ENCODE peak calls at places on chromosomes 6 and 20, in ten cellular contexts. F is fibroblast of lung, Z is colonic mucosa, E is Karpas-422, T is neural progenitor cell, J is SK-N-SH, L is IMR-90, U is NT2/D1, V is PC-3, B is endothelial cell of umbilical vein. I is an unnamed sample.

GRCh38 chr20:44166477-44166876 is 20.5 kb downstream of the JPH2 start:
- DNase-seq in F (no peak), Z (no peak), E (no peak), T (no peak), J (no peak), L (peak; percentile 12), U (no peak), V (peak; percentile 82), B (no peak), I (peak; percentile 67)

GRCh38 chr6:137873273-137873762 is 6.3 kb downstream of the TNFAIP3 start:
- DNase-seq in F (peak; percentile 96), Z (peak; percentile 92), E (no peak), T (no peak), J (no peak), L (peak; percentile 92), U (no peak), V (peak; percentile 48), B (peak; percentile 88), I (peak; percentile 96)

GRCh38 chr6:72219536-72219935 is 333.2 kb downstream of the RIMS1 start:
- DNase-seq in F (peak; percentile 22), Z (no peak), E (no peak), T (no peak), J (no peak), L (peak; percentile 23), U (no peak), V (no peak), B (no peak), I (peak; percentile 79)

GRCh38 chr20:56875052-56875663 is 246.1 kb downstream of the TFAP2C start:
- DNase-seq in F (peak; percentile 20), Z (no peak), E (no peak), T (no peak), J (no peak), L (peak; percentile 42), U (peak; percentile 39), V (peak; percentile 99), B (no peak), I (peak; percentile 45)

GRCh38 chr20:59004493-59004762 is 2.6 kb downstream of the CTSZ start:
- DNase-seq in F (no peak), Z (no peak), E (no peak), T (no peak), J (no peak), L (no peak), U (no peak), V (no peak), B (no peak), I (no peak)

GRCh38 chr20:47768016-47768953 is 17.0 kb downstream of the SULF2 start:
- DNase-seq in F (no peak), Z (peak; percentile 70), E (no peak), T (no peak), J (no peak), L (no peak), U (no peak), V (no peak), B (no peak), I (no peak)

GRCh38 chr6:163627274-163628062 is 212.9 kb downstream of the QKI start:
- DNase-seq in F (no peak), Z (no peak), E (no peak), T (no peak), J (no peak), L (no peak), U (no peak), V (no peak), B (no peak), I (no peak)

GRCh38 chr6:168201383-168201782 is 118.2 kb downstream of the DACT2 start:
- DNase-seq in F (no peak), Z (no peak), E (no peak), T (peak; percentile 72), J (no peak), L (no peak), U (no peak), V (no peak), B (no peak), I (no peak)

GRCh38 chr20:53794529-53795115 is 201.0 kb upstream of the ZNF217 start:
- DNase-seq in F (no peak), Z (no peak), E (no peak), T (no peak), J (no peak), L (peak; percentile 47), U (no peak), V (no peak), B (no peak), I (no peak)

GRCh38 chr6:131643855-131644460 is 6.9 kb downstream of the ENPP3 start:
- DNase-seq in F (no peak), Z (no peak), E (no peak), T (no peak), J (no peak), L (no peak), U (no peak), V (no peak), B (no peak), I (no peak)

GRCh38 chr6:105726902-105727655 is 324.2 kb upstream of the PREP start:
- DNase-seq in F (peak; percentile 39), Z (no peak), E (no peak), T (no peak), J (no peak), L (peak; percentile 66), U (no peak), V (no peak), B (no peak), I (peak; percentile 39)

GRCh38 chr20:45905505-45906079 is 6.4 kb downstream of the PLTP start:
- DNase-seq in F (peak; percentile 27), Z (no peak), E (no peak), T (no peak), J (no peak), L (peak; percentile 90), U (no peak), V (peak; percentile 99), B (no peak), I (peak; percentile 52)

GRCh38 chr6:13614126-13614925 is 809 bp upstream of the NOL7 start:
- DNase-seq in F (peak; percentile 53), Z (peak; percentile 58), E (peak; percentile 76), T (peak; percentile 73), J (peak; percentile 73), L (no peak), U (peak; percentile 20), V (peak; percentile 44), B (no peak), I (peak; percentile 72)

GRCh38 chr6:108588586-108588985 is 27.9 kb downstream of the FOXO3 start:
- DNase-seq in F (peak; percentile 61), Z (peak; percentile 35), E (no peak), T (peak; percentile 42), J (no peak), L (peak; percentile 67), U (no peak), V (peak; percentile 30), B (peak; percentile 78), I (peak; percentile 79)

GRCh38 chr20:44695295-44696230 is 19.6 kb upstream of the CCN5 start:
- DNase-seq in F (peak; percentile 96), Z (no peak), E (peak; percentile 16), T (no peak), J (no peak), L (peak; percentile 85), U (no peak), V (no peak), B (peak; percentile 54), I (peak; percentile 64)

GRCh38 chr6:34044945-34045595 is 100.8 kb downstream of the GRM4 start:
- DNase-seq in F (no peak), Z (no peak), E (no peak), T (no peak), J (no peak), L (no peak), U (no peak), V (no peak), B (no peak), I (no peak)

DNA sequence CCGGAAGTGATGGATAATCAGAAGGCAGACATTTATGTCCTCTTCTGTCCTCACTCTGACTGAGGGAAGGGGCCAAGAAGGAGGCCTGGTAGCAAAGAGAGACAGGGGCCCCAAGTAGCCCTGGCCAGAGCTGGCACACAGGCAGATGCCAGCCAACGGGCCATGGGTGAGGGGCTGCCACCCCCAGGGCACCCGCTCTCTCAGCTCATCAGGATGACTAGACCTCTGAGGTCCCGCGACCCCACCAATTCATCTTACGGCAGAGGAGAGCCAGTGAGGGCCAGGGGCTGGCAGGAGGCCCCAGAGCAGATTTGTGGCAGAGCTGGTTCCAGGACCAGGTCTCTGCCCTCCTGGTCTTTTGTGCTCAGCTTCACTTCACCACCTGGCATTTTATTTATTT is 43.1 kb upstream of the MDFI start:
- DNase-seq in F (no peak), Z (no peak), E (no peak), T (no peak), J (no peak), L (no peak), U (no peak), V (no peak), B (no peak), I (no peak)
- H3K36me3 ChIP-seq in F (no peaks in the 10 kb centered on the region), Z (no peaks in the 10 kb centered on the region), E (no peaks in the 10 kb centered on the region), T (no peaks in the 10 kb centered on the region), J (no peaks in the 10 kb centered on the region), L (peaks cover 33% of the 10 kb centered on the region), U (peaks cover 15% of the 10 kb centered on the region), V (peaks cover 4% of the 10 kb centered on the region), B (peaks cover 10% of the 10 kb centered on the region), I (peaks cover 25% of the 10 kb centered on the region)

GRCh38 chr6:120990866-120991265 is 343.4 kb downstream of the TBC1D32 start:
- DNase-seq in F (no peak), Z (no peak), E (no peak), T (no peak), J (no peak), L (no peak), U (no peak), V (no peak), B (no peak), I (no peak)
- H3K9ac ChIP-seq in F (no peak overlapping the region), Z (no peak overlapping the region), E (no peak overlapping the region), T (no peak overlapping the region), J (no peak overlapping the region), L (no peak overlapping the region), U (no peak overlapping the region), V (no peak overlapping the region), B (no peak overlapping the region), I (no peak overlapping the region)

GRCh38 chr6:136424450-136424849 is 125.8 kb downstream of the MAP7 start:
- DNase-seq in F (no peak), Z (no peak), E (no peak), T (no peak), J (no peak), L (no peak), U (no peak), V (no peak), B (no peak), I (no peak)
- H3K36me3 ChIP-seq in F (no peaks in the 10 kb centered on the region), Z (no peaks in the 10 kb centered on the region), E (no peaks in the 10 kb centered on the region), T (no peaks in the 10 kb centered on the region), J (no peaks in the 10 kb centered on the region), L (no peaks in the 10 kb centered on the region), U (no peaks in the 10 kb centered on the region), V (no peaks in the 10 kb centered on the region), B (no peaks in the 10 kb centered on the region), I (no peaks in the 10 kb centered on the region)

GRCh38 chr6:27605401-27606342 is 132.8 kb upstream of the ZNF184 start:
- DNase-seq in F (peak; percentile 73), Z (peak; percentile 26), E (no peak), T (peak; percentile 90), J (no peak), L (peak; percentile 59), U (peak; percentile 76), V (peak; percentile 64), B (peak; percentile 54), I (peak; percentile 67)

GRCh38 chr6:27599859-27600532 is 127.1 kb upstream of the ZNF184 start:
- DNase-seq in F (no peak), Z (no peak), E (no peak), T (no peak), J (no peak), L (no peak), U (no peak), V (no peak), B (no peak), I (no peak)

GRCh38 chr6:27604986-27605385 is 132.1 kb upstream of the ZNF184 start:
- DNase-seq in F (no peak), Z (no peak), E (no peak), T (peak; percentile 74), J (no peak), L (no peak), U (no peak), V (no peak), B (no peak), I (peak; percentile 37)

GRCh38 chr6:27601668-27602254 is 128.9 kb upstream of the ZNF184 start:
- DNase-seq in F (no peak), Z (no peak), E (no peak), T (peak; percentile 65), J (no peak), L (no peak), U (no peak), V (no peak), B (no peak), I (no peak)
- H3K9ac ChIP-seq in F (no peak overlapping the region), Z (no peak overlapping the region), E (no peak overlapping the region), T (no peak overlapping the region), J (no peak overlapping the region), L (no peak overlapping the region), U (peak overlapping the region; percentile 61), V (no peak overlapping the region), B (no peak overlapping the region), I (no peak overlapping the region)